ENCODE peak calls at places on chromosomes 16 and 17, in five cellular contexts. K is A549, N is stomach, C is ovary, W is sigmoid colon. Q is an unnamed sample. For H3K4me1, the result is how much of the 10 kb centered on the place peaks cover.

GRCh38 chr16:28875134-28876015 is 2.9 kb upstream of the ATP2A1 start:
- DNase-seq in K (peak), N (no peak), C (no peak), W (no peak), Q (no peak)

GRCh38 chr17:4898351-4898750 is 985 bp upstream of the C17orf107 start:
- DNase-seq in K (no peak), C (peak), N (no peak), W (no peak), Q (no peak)

GRCh38 chr17:79776378-79777165 is 1.4 kb upstream of the CBX2 start:
- DNase-seq in K (no peak), C (peak), W (no peak), N (no peak), Q (no peak)

GRCh38 chr17:82177276-82177675 is 35.4 kb downstream of the CCDC57 start:
- DNase-seq in W (no peak), K (no peak), C (no peak), N (no peak), Q (no peak)

GRCh38 chr16:61098505-61098904 is 937.7 kb downstream of the CDH8 start:
- DNase-seq in W (no peak), K (no peak), C (no peak), N (no peak), Q (no peak)

GRCh38 chr16:16928532-16929101 is 542.1 kb downstream of the XYLT1 start:
- DNase-seq in N (no peak), K (no peak), C (no peak), W (no peak), Q (no peak)

GRCh38 chr17:63842173-63842539 is 329 bp downstream of the SMARCD2 start:
- DNase-seq in C (no peak), K (no peak), N (peak), W (peak), Q (no peak)

GRCh38 chr17:58105093-58105492 is 21.9 kb downstream of the DYNLL2 start:
- DNase-seq in C (no peak), N (no peak), K (no peak), W (no peak), Q (no peak)

GRCh38 chr17:59760164-59760563 is 52.7 kb downstream of the VMP1 start:
- DNase-seq in K (no peak), W (no peak), C (no peak), N (no peak), Q (no peak)

GRCh38 chr17:46978489-46979022 is 497 bp downstream of the RPRML start:
- DNase-seq in N (no peak), K (peak), W (no peak), C (peak), Q (no peak)

GRCh38 chr17:76264755-76265623 is at the start of gene UBALD2:
- DNase-seq in C (peak), W (peak), K (peak), N (peak), Q (peak)

GRCh38 chr16:11783319-11784047 is 13.6 kb downstream of the ZC3H7A start:
- DNase-seq in C (no peak), N (no peak), K (no peak), W (no peak), Q (no peak)

GRCh38 chr17:80047176-80047575 is 10.7 kb downstream of the CCDC40 start:
- DNase-seq in C (no peak), N (no peak), W (no peak), K (no peak), Q (no peak)

GRCh38 chr17:28549274-28550132 is 2.9 kb downstream of the UNC119 start:
- DNase-seq in N (no peak), K (no peak), W (no peak), C (no peak), Q (no peak)

GRCh38 chr17:39650121-39650579 is 13.2 kb downstream of the STARD3 start:
- DNase-seq in W (no peak), C (no peak), K (no peak), N (no peak), Q (no peak)

GRCh38 chr17:21201302-21201602 is 12.7 kb downstream of the TMEM11 start:
- DNase-seq in K (no peak), W (no peak), C (no peak), N (no peak), Q (no peak)

GRCh38 chr17:59830007-59830630 is 62.6 kb downstream of the TUBD1 start:
- DNase-seq in K (peak), C (no peak), W (no peak), N (no peak), Q (no peak)

GRCh38 chr16:71367243-71367976 is 8.9 kb downstream of the CALB2 start:
- DNase-seq in K (peak), W (no peak), N (peak), C (no peak), Q (no peak)

GRCh38 chr17:79739148-79740062 is 8.7 kb downstream of the ENPP7 start:
- DNase-seq in W (no peak), K (no peak), C (no peak), N (no peak), Q (no peak)

GRCh38 chr16:70250748-70251650 is 741 bp downstream of the EXOSC6 start:
- DNase-seq in W (no peak), N (peak), C (peak), K (peak), Q (no peak)

GRCh38 chr16:85332175-85332574 is 219.9 kb upstream of the CIBAR2 start:
- DNase-seq in W (no peak), K (no peak), N (no peak), C (no peak), Q (no peak)

GRCh38 chr16:89505204-89506112 is 2.7 kb upstream of the SPG7 start:
- DNase-seq in K (peak), C (peak), N (peak), W (peak), Q (peak)

GRCh38 chr17:31398381-31399275 is 7.2 kb downstream of the RAB11FIP4 start:
- DNase-seq in K (no peak), C (no peak), W (no peak), N (no peak), Q (no peak)

GRCh38 chr17:27800522-27800921 is at the start of gene NOS2:
- DNase-seq in C (no peak), N (no peak), W (no peak), K (no peak), Q (no peak)

GRCh38 chr17:41785876-41786226 is 660 bp downstream of the JUP start:
- DNase-seq in C (peak), W (no peak), N (peak), K (peak), Q (no peak)

GRCh38 chr17:41492771-41493170 is 3.1 kb upstream of the KRT36 start:
- DNase-seq in N (no peak), C (peak), K (no peak), W (no peak), Q (no peak)

GRCh38 chr17:40996829-40997228 is 2.9 kb upstream of the KRTAP3-3 start:
- DNase-seq in N (no peak), K (no peak), W (no peak), C (no peak), Q (no peak)

GRCh38 chr17:79355186-79355585 is 255.7 kb downstream of the RBFOX3 start:
- DNase-seq in N (no peak), K (no peak), W (no peak), C (no peak), Q (no peak)

GRCh38 chr17:319266-319665 is 33.3 kb downstream of the RPH3AL start:
- DNase-seq in N (no peak), W (peak), K (no peak), C (peak), Q (no peak)

GRCh38 chr17:36721560-36722120 is 120.3 kb downstream of the MRM1 start:
- DNase-seq in C (no peak), K (no peak), W (no peak), N (no peak), Q (no peak)

GRCh38 chr17:18234853-18235380 is 9.5 kb downstream of the LLGL1 start:
- DNase-seq in W (no peak), K (no peak), C (no peak), N (no peak), Q (no peak)

GRCh38 chr16:85947511-85948509 is 48.8 kb downstream of the IRF8 start:
- DNase-seq in N (peak), K (no peak), C (no peak), W (no peak), Q (no peak)

GRCh38 chr17:39264119-39264518 is 38.4 kb upstream of the STAC2 start:
- DNase-seq in N (no peak), W (no peak), C (no peak), K (no peak), Q (no peak)

GRCh38 chr16:19911747-19912146 is 27.1 kb upstream of the GPRC5B start:
- DNase-seq in C (no peak), K (no peak), W (no peak), N (no peak), Q (no peak)

DNA sequence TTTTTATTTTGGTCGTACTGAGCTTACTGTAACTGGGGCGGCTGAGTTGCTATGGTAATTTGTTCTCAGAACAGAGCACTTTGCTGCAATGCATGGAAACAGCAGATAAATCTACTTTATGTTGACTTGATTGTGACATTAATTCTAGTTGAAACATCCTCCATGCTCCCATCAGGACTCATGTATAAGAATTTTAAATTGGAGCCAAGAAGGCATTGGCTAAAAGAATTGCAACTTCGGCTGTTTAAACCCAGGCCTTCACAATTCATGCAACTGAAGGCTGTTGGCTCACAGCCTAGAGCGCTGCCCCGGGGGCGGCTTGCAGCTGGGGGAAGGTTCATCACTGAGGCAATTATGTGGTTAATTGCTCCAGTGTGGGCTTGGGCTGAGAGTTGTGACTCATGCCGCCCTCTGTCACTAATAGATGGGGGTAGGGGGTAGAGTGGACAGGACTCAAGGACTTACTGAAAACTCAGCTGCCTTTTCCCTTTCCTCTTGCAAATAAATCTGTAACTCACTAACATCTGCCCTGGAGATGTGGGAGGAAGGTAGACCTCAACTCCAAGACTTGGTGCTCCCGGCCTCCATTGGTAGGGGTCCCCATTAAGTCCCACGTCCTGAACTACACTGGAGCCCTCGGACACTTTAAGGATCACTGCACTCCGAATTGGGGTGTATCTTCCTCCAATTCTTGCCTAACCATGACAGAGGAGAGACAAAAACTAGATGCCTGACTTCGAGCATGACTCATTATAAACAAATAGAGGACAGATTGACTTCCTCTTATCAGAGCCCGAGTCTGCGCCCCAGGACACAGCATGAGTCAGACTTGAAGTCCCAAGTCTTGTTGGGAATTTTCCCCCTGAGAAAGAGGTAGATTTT is 37.5 kb downstream of the ERCC4 start:
- DNase-seq in C (peak), N (peak), K (peak), W (peak), Q (peak)
- TF ChIP-seq EP300 in C (no peak), N (no peak), K (peak), W (no peak), Q (no peak)

GRCh38 chr17:81108220-81108619 is 57.1 kb upstream of the PVALEF start:
- DNase-seq in K (no peak), C (no peak), N (no peak), W (no peak), Q (no peak)

GRCh38 chr17:81112461-81112860 is 52.8 kb upstream of the PVALEF start:
- DNase-seq in W (no peak), C (no peak), K (no peak), N (no peak), Q (no peak)

GRCh38 chr17:81111066-81111465 is 54.2 kb upstream of the PVALEF start:
- DNase-seq in C (no peak), K (no peak), W (no peak), N (no peak), Q (no peak)

GRCh38 chr17:81110488-81111040 is 54.7 kb upstream of the PVALEF start:
- DNase-seq in N (no peak), K (no peak), W (no peak), C (no peak), Q (no peak)

DNA sequence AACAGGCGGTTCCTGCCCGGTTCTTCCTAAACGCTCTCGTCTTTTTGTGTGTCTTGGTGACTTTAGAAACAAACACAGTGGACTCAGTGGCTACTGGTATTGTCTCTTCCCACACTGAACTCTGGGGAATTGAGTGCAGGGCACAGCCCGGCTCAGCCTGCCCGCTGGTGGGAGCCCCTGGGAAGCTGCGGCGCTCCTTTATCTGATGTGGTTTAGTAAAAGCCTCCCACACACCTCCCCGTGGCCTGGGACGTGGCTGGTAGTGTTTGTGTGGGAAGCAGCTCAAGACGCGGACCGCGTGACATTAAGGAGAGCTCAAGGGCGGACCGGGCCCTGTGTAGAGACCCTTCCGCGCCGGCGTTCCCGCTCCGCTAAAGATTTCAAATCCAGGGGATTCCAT is 55.4 kb upstream of the PVALEF start:
- DNase-seq in K (no peak), C (no peak), W (no peak), N (no peak), Q (no peak)
- H3K27ac ChIP-seq in K (no peak), C (no peak), W (no peak), N (no peak), Q (peak)

DNA sequence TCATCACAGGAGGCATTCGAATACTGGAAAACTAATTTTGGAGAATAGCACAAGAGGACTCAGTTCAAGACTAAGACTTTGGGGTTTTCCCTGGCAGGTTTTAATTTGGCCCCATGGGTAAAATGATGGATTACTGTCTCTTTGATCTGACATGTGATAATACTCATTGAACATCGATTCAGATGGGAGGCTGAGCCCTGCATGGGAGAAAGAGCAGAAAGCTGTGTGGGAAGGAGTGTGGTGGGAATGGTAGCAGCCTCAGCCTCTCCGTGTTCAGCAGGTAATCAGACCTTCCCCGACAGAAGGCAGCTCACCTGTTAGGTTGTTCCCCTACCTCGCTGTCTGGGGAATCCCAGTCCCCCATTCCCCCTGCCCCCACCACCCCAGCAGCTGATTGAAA is 124.7 kb upstream of the TNRC6C start:
- DNase-seq in C (no peak), K (no peak), W (peak), N (no peak), Q (no peak)
- H3K4me1 ChIP-seq in C (under half), K (under half), W (under half), N (under half), Q (under half)

GRCh38 chr16:73545713-73546112 is 497.8 kb upstream of the ZFHX3 start:
- DNase-seq in N (no peak), W (no peak), K (no peak), C (no peak), Q (no peak)

GRCh38 chr16:73549960-73550359 is 502.0 kb upstream of the ZFHX3 start:
- DNase-seq in C (no peak), K (no peak), N (no peak), W (no peak), Q (no peak)

GRCh38 chr16:73544266-73544665 is 496.3 kb upstream of the ZFHX3 start:
- DNase-seq in N (no peak), C (no peak), W (no peak), K (no peak), Q (no peak)

DNA sequence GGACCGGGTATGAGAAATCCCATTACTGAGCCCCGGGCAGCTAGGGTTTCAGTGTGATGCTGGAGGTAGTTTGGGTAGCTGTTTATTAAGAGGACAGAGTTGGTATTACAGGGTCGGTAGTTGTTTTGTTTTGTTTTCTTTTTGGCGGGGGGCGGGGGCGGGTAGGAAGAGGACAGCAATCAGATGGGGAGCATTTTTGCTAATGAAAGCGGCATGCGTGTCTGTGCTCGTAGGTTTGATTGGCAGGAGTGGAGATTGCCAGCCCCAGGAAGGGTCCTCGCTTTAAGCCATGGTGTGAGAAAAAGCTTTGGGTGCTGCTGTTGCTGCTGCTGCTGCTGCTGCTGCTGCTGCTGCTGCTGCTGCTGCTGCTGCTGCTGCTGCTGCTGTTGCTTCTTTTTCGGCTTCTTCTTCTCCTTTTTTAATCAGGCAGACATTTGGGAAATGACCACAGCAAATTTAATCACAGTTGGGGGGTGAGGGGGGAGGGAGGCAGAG is 498.5 kb upstream of the ZFHX3 start:
- DNase-seq in N (no peak), C (no peak), K (no peak), W (no peak), Q (no peak)
- TF ChIP-seq EP300 in N (no peak), C (no peak), K (no peak), W (no peak), Q (no peak)

GRCh38 chr17:50271173-50271750 is 3.0 kb upstream of the TMEM92 start:
- DNase-seq in W (no peak), C (no peak), K (no peak), N (no peak), Q (no peak)

GRCh38 chr17:50270430-50271172 is 3.7 kb upstream of the TMEM92 start:
- DNase-seq in K (no peak), W (peak), N (peak), C (peak), Q (peak)

GRCh38 chr17:50268040-50268439 is 6.2 kb upstream of the TMEM92 start:
- DNase-seq in W (peak), N (no peak), C (no peak), K (no peak), Q (no peak)

GRCh38 chr17:50268632-50269287 is 5.5 kb upstream of the TMEM92 start:
- DNase-seq in C (no peak), N (peak), K (no peak), W (peak), Q (no peak)

GRCh38 chr17:50269477-50270429 is 4.5 kb upstream of the TMEM92 start:
- DNase-seq in C (peak), N (peak), W (peak), K (peak), Q (peak)
- H3K27ac ChIP-seq in C (peak), N (peak), W (peak), K (peak), Q (peak)

GRCh38 chr17:73015722-73016276 is 76.7 kb downstream of the SLC39A11 start:
- DNase-seq in C (no peak), K (no peak), W (no peak), N (no peak), Q (no peak)

GRCh38 chr17:73011016-73011486 is 81.4 kb downstream of the SLC39A11 start:
- DNase-seq in K (no peak), C (no peak), N (no peak), W (no peak), Q (no peak)

GRCh38 chr17:73013816-73014663 is 78.4 kb downstream of the SLC39A11 start:
- DNase-seq in W (no peak), N (no peak), K (peak), C (no peak), Q (no peak)

GRCh38 chr17:73010414-73010813 is 82.1 kb downstream of the SLC39A11 start:
- DNase-seq in W (no peak), N (no peak), K (no peak), C (no peak), Q (no peak)

GRCh38 chr17:73013299-73013698 is 79.2 kb downstream of the SLC39A11 start:
- DNase-seq in K (no peak), C (no peak), N (no peak), W (no peak), Q (no peak)
- H3K4me1 ChIP-seq in K (under half), C (under half), N (under half), W (under half), Q (under half)

Q was measured in tibial nerve.